ENCODE peak calls at places on chromosomes 12 and 14, in nine cellular contexts. X is Karpas-422, S is ureter, L is bronchial epithelial cell, J is fibroblast of the aortic adventitia, G is adipocyte, B is pancreas, Y is RWPE2, I is fibroblast of lung. V is an unnamed sample.

GRCh38 chr12:42469355-42470006 is 120.1 kb downstream of the PRICKLE1 start:
- DNase-seq in X (peak; percentile 96), S (no peak), L (no peak), J (no peak), G (no peak), B (no peak), Y (no peak), I (no peak), V (no peak)

GRCh38 chr12:104902125-104902524 is 56.0 kb downstream of the SLC41A2 start:
- DNase-seq in X (no peak), S (no peak), L (no peak), J (no peak), G (no peak), B (no peak), Y (no peak), I (no peak), V (no peak)

GRCh38 chr12:106274575-106275081 is 26.8 kb upstream of the CKAP4 start:
- DNase-seq in X (no peak), S (no peak), L (no peak), J (peak; percentile 46), G (no peak), B (no peak), Y (no peak), I (peak; percentile 37), V (no peak)

GRCh38 chr12:63151898-63152700 is 1.1 kb upstream of the AVPR1A start:
- DNase-seq in X (peak; percentile 70), S (peak; percentile 51), L (peak; percentile 44), J (peak; percentile 35), G (peak; percentile 82), B (peak; percentile 28), Y (no peak), I (peak; percentile 38), V (no peak)

GRCh38 chr12:89238593-89238992 is 113.7 kb downstream of the DUSP6 start:
- DNase-seq in X (no peak), S (peak; percentile 41), L (no peak), J (peak; percentile 33), G (no peak), B (no peak), Y (no peak), I (no peak), V (no peak)

GRCh38 chr12:23816394-23816851 is 133.0 kb downstream of the SOX5 start:
- DNase-seq in X (no peak), S (no peak), L (no peak), J (no peak), G (no peak), B (no peak), Y (no peak), I (no peak), V (no peak)

GRCh38 chr12:57868211-57868610 is 21.7 kb upstream of the CTDSP2 start:
- DNase-seq in X (no peak), S (no peak), L (no peak), J (peak; percentile 63), G (no peak), B (no peak), Y (no peak), I (no peak), V (no peak)

GRCh38 chr12:87382959-87383591 is 646.1 kb downstream of the C12orf50 start:
- DNase-seq in X (peak; percentile 51), S (no peak), L (no peak), J (no peak), G (no peak), B (no peak), Y (no peak), I (no peak), V (no peak)

GRCh38 chr14:76701981-76702380 is 59.3 kb upstream of the VASH1 start:
- DNase-seq in X (no peak), S (no peak), L (no peak), J (peak; percentile 13), G (no peak), B (no peak), Y (no peak), I (no peak), V (no peak)

GRCh38 chr12:128595609-128596008 is 228.1 kb downstream of the SLC15A4 start:
- DNase-seq in X (no peak), S (no peak), L (no peak), J (no peak), G (no peak), B (no peak), Y (no peak), I (no peak), V (no peak)

GRCh38 chr12:127761880-127762279 is 505.1 kb upstream of the TMEM132C start:
- DNase-seq in X (no peak), S (no peak), L (no peak), J (no peak), G (no peak), B (no peak), Y (no peak), I (no peak), V (no peak)

GRCh38 chr12:10140001-10140400 is 10.0 kb upstream of the CLEC7A start:
- DNase-seq in X (peak; percentile 69), S (no peak), L (peak; percentile 61), J (peak; percentile 60), G (peak; percentile 54), B (no peak), Y (no peak), I (peak; percentile 37), V (no peak)

V was measured in cortex of kidney.